ENCODE peak calls at places on chromosomes 13 and 19, in five cellular contexts. M is thyroid gland, S is tibial nerve, V is cardiac muscle cell, L is colonic mucosa. T is an unnamed sample. For H3K4me1, the result is how much of the 10 kb centered on the place peaks cover.

GRCh38 chr13:36875431-36875830 is 44.6 kb downstream of the SMAD9 start:
- DNase-seq in M (no peak), S (no peak), V (no peak), L (no peak), T (no peak)

GRCh38 chr13:45398862-45399261 is 19.3 kb downstream of the SLC25A30 start:
- DNase-seq in M (no peak), S (no peak), V (no peak), L (no peak), T (no peak)

GRCh38 chr19:4705413-4706131 is 18.1 kb downstream of the DPP9 start:
- DNase-seq in M (no peak), S (no peak), V (no peak), L (peak), T (no peak)

GRCh38 chr19:28521614-28522544 is 691.1 kb downstream of the UQCRFS1 start:
- DNase-seq in M (no peak), S (no peak), V (no peak), L (no peak), T (no peak)

GRCh38 chr19:36150586-36150985 is 1.7 kb downstream of the COX7A1 start:
- DNase-seq in M (no peak), S (no peak), V (no peak), L (no peak), T (no peak)

GRCh38 chr19:6654347-6655310 is 15.3 kb downstream of the TNFSF14 start:
- DNase-seq in M (no peak), S (no peak), V (no peak), L (no peak), T (no peak)

GRCh38 chr19:55242517-55242916 is 14.0 kb upstream of the TMEM86B start:
- DNase-seq in M (no peak), S (no peak), V (no peak), L (no peak), T (no peak)

GRCh38 chr13:95698047-95698749 is 21.3 kb downstream of the DNAJC3 start:
- DNase-seq in M (no peak), S (no peak), V (no peak), L (no peak), T (no peak)

GRCh38 chr19:21158523-21159135 is 16.8 kb downstream of the ZNF431 start:
- DNase-seq in M (no peak), S (no peak), V (no peak), L (no peak), T (no peak)

GRCh38 chr13:51058461-51059167 is 52.5 kb downstream of the C13orf42 start:
- DNase-seq in M (no peak), S (no peak), V (peak), L (no peak), T (no peak)

GRCh38 chr13:39350461-39350881 is 252.5 kb downstream of the LHFPL6 start:
- DNase-seq in M (peak), S (no peak), V (peak), L (no peak), T (no peak)

GRCh38 chr19:48896191-48896720 is 2.3 kb downstream of the TULP2 start:
- DNase-seq in M (peak), S (peak), V (peak), L (peak), T (no peak)

GRCh38 chr19:57803594-57804325 is 11.0 kb downstream of the ZNF552 start:
- DNase-seq in M (peak), S (no peak), V (peak), L (peak), T (no peak)

GRCh38 chr13:71674776-71675352 is 192.1 kb downstream of the DACH1 start:
- DNase-seq in M (no peak), S (no peak), V (no peak), L (no peak), T (no peak)

GRCh38 chr19:42352216-42352892 is 26.9 kb downstream of the MEGF8 start:
- DNase-seq in M (no peak), S (no peak), V (no peak), L (no peak), T (no peak)

GRCh38 chr19:42351079-42351735 is 25.8 kb downstream of the MEGF8 start:
- DNase-seq in M (no peak), S (no peak), V (no peak), L (no peak), T (no peak)

GRCh38 chr19:42350417-42350816 is 25.0 kb downstream of the MEGF8 start:
- DNase-seq in M (no peak), S (no peak), V (no peak), L (no peak), T (no peak)

GRCh38 chr19:42353341-42354015 is 28.0 kb downstream of the MEGF8 start:
- DNase-seq in M (no peak), S (no peak), V (no peak), L (no peak), T (no peak)

GRCh38 chr19:42352893-42353259 is 27.4 kb downstream of the MEGF8 start:
- DNase-seq in M (no peak), S (no peak), V (no peak), L (no peak), T (no peak)
- H3K27ac ChIP-seq in M (no peak), S (no peak), V (no peak), L (no peak), T (no peak)

DNA sequence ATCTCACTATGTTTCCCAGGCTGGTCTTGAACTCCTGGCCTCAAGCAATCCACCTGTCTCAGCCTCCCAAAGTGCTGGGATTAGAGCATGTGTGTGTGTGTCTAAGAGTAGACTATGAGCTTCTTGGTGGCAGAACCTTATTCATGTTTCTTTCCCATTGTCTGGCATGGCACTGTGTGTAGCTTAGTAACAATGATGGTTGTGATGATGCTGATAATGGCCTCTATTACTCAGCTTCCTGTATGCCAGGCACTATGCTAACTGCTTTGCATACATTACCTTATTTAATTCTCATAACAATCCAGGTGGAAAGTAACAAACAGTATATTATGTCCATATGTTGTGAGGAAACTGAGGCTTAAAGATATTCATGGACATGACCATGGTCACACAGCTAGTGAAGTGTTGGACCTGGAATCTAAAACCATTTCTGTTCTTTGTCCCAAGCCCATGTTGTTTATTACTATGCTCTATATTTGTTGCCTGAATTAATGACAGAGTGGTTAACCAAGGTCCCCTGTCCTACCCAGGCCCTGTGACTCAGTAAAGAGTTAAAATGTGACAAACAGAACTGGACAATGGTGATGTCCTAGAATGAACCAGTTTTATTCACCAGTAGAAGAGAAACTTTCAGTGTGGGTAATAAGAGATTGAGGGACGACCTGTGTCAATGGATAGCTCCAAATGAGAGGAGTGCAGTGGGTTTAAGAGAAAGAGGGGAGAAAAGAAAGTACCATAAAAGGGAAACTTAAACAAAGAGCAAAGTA is 109.6 kb downstream of the KLF5 start:
- DNase-seq in M (no peak), S (no peak), V (no peak), L (no peak), T (no peak)
- H3K4me1 ChIP-seq in M (under half), S (under half), V (under half), L (under half), T (under half)

DNA sequence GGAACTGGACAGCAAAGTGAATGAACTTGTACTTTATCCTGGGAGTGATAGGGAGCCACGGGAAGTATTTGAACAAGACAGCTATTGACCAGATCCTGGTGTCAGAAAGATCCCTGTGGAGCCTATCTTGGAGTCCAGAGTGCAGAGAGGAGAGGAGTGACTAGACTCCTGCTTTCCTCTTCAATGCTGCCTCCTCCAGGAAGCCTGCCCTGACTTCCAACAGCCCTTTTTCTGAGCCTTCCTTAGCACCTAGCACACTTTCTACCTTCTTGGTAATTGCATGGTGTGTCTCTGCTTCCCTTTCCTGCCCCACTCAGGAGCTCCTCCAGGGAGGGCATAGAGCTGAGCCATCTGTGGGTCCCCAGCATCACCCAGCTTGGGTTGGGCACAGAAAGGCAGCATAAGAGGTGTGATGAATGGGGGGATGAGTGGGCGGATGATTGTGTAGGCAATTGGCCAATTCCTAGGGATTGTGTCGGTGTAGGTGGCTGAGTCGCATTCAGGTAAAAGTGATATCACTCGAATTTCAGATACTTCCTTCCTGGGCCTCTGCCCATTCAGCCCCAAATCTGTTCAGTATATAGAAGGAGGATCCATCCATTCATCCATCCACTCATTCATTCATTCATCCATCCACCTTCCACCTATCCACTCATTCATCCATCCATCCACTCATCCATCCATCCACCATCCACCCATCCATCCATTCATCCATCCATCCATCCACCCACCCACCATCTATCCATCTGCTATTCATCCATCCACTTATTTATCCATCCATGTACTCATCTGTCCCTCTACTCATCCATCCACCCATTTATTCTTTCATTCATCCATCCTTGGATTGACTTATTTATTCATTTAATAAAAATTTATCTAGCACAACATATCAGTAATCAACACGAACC is 26.9 kb downstream of the CYP4F22 start:
- DNase-seq in M (no peak), S (no peak), V (no peak), L (no peak), T (no peak)
- TF ChIP-seq CTCF in M (no peak), S (no peak), V (no peak), L (no peak), T (no peak)

DNA sequence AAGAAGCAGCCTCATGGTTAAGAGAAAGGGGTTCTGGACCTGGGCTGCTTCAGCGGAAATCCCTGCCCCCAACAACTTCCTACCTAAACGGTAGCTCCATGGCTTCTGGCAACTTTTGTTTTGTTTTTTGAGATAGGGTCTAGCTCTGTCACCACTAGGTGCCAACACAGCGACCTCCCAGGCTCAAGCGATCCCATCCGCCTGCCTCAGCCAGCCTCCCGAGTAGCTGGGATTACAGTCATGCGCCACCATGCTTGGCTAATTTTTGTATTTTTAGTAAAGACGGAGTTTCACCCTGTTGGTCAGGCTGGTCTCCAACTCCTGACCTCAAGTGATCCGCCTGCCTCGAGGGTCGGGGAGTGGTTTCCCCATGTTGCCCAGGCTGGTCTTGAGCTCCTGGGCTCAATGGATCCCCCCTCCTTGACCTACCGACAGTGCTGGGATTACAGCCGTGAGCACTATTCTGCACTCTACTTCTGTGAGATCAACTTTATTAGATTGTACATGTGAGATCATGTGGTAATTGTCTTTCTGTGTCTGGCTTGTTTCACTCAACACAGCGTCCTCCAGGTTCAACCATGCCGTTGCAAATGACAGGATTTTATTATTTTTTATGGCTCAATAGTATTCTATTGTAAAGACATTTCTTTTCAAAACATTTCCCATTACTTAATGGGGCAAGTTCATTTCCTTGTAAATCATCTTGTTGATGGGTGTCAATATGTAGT is 1.3 kb upstream of the OBI1 start:
- DNase-seq in M (peak), S (peak), V (no peak), L (no peak), T (no peak)
- H3K27ac ChIP-seq in M (peak), S (no peak), V (no peak), L (no peak), T (no peak)

DNA sequence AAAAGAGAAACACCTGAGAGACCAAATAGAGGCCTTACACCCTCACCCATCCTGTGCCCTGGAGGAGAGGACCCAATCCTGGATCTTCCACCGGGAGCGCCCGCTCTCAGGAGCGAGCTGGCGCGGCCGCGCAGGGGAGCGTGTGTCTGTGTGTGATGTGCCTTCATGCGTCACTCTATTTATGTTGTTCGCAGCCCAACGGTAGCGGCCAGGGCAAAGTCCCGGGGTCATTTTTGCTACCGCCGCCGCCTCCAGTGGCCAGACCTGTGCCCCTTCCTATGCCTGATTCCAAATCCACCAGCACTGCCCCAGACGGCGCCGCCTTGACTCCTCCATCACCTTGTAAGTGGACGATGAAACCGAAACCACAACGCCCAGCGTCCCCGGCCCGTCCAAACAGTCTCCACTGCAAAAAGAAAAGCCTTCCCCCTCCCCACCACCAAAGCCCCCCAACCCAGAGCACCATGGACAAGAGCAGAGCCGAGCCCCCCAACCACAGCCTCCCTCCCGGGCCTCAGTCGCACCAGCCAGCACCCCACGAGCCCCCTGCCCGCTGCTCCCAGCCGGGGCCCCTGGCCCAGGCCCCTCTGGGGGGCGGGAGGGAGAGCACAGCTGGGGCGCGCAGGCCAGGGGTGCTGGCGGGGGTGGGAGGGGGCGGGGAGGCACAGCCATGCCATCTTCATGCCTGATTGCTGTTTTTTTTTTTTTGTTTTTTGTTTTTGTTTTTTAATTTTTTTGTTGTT is 14.7 kb downstream of the LYL1 start:
- DNase-seq in M (no peak), S (no peak), V (no peak), L (no peak), T (no peak)
- H3K4me1 ChIP-seq in M (under half), S (under half), V (under half), L (under half), T (under half)

GRCh38 chr19:16527971-16528521 is 14.2 kb downstream of the CHERP start:
- DNase-seq in M (no peak), S (no peak), V (peak), L (no peak), T (no peak)
- TF ChIP-seq CTCF in M (peak), S (no peak), V (peak), L (peak), T (no peak)

T was measured in thoracic aorta.